ENCODE peak calls at places on chromosomes 7 and 10, in ten cellular contexts. G is GM12892, N is prostate gland, Z is GM23338, S is K562, R is SK-N-SH, E is breast epithelium, J is HCT116, X is upper lobe of left lung, B is suprapubic skin. L is an unnamed sample.

GRCh38 chr7:20777377-20778062 is 9.2 kb downstream of the SP8 start:
- DNase-seq in G (no peak), R (no peak), B (no peak), J (no peak), E (no peak), Z (peak; percentile 60), X (no peak), S (no peak), N (peak; percentile 43), L (no peak)

GRCh38 chr10:7486533-7486932 is 75.7 kb upstream of the SFMBT2 start:
- DNase-seq in S (peak; percentile 8), X (no peak), E (no peak), N (no peak), J (no peak), B (no peak), R (no peak), Z (no peak), G (no peak), L (no peak)

GRCh38 chr7:26403640-26404039 is 112.0 kb downstream of the SNX10 start:
- DNase-seq in B (no peak), J (no peak), X (no peak), S (no peak), E (no peak), R (no peak), N (no peak), G (no peak), Z (no peak), L (no peak)

GRCh38 chr10:18606051-18606730 is 45.2 kb downstream of the NSUN6 start:
- DNase-seq in B (no peak), G (no peak), S (no peak), E (no peak), N (no peak), J (no peak), R (no peak), Z (no peak), X (no peak), L (no peak)

GRCh38 chr7:132666786-132667185 is 90.5 kb upstream of the PLXNA4 start:
- DNase-seq in X (no peak), S (no peak), Z (no peak), R (no peak), N (no peak), G (no peak), J (no peak), B (no peak), E (no peak), L (no peak)

GRCh38 chr10:63798599-63799498 is 277.6 kb downstream of the REEP3 start:
- DNase-seq in X (no peak), G (no peak), N (peak; percentile 87), J (no peak), Z (peak; percentile 26), S (no peak), R (no peak), E (peak; percentile 89), B (peak; percentile 79), L (no peak)

GRCh38 chr10:19847321-19847720 is 31.1 kb downstream of the PLXDC2 start:
- DNase-seq in X (no peak), G (no peak), Z (peak; percentile 21), B (no peak), R (no peak), S (no peak), N (no peak), E (no peak), J (no peak), L (no peak)

GRCh38 chr10:86968994-86969355 is 693 bp downstream of the ADIRF start:
- DNase-seq in R (no peak), S (no peak), B (no peak), E (no peak), G (no peak), N (no peak), J (no peak), Z (no peak), X (no peak), L (no peak)

GRCh38 chr7:95794917-95795515 is 22.7 kb downstream of the DYNC1I1 start:
- DNase-seq in J (peak; percentile 43), E (no peak), Z (peak; percentile 81), G (no peak), X (no peak), S (peak; percentile 39), R (peak; percentile 26), B (no peak), N (no peak), L (no peak)

GRCh38 chr10:105063796-105064195 is 422.7 kb downstream of the SORCS3 start:
- DNase-seq in J (peak; percentile 2), G (peak; percentile 2), R (peak; percentile 52), N (no peak), X (no peak), E (no peak), S (peak; percentile 0), Z (peak; percentile 81), B (no peak), L (no peak)

GRCh38 chr7:66741706-66742053 is 1.1 kb downstream of the RABGEF1 start:
- DNase-seq in S (no peak), Z (no peak), G (no peak), X (no peak), J (no peak), R (no peak), N (no peak), B (no peak), E (no peak), L (no peak)

GRCh38 chr10:11595395-11595692 is 16.1 kb downstream of the USP6NL start:
- DNase-seq in G (no peak), Z (no peak), B (no peak), N (no peak), X (no peak), S (no peak), E (no peak), J (no peak), R (peak; percentile 12), L (no peak)

GRCh38 chr7:5636914-5637313 is 144.5 kb downstream of the RNF216 start:
- DNase-seq in R (peak; percentile 50), N (no peak), J (no peak), E (peak; percentile 59), Z (no peak), B (peak; percentile 90), G (no peak), S (peak; percentile 50), X (no peak), L (peak; percentile 39)
- TF ChIP-seq POLR2AphosphoS5 in R (no peak), N (no peak), J (no peak), E (no peak), Z (no peak), B (no peak), G (no peak), S (no peak), X (no peak), L (no peak)

GRCh38 chr7:53996856-53997255 is 545.3 kb upstream of the VSTM2A start:
- DNase-seq in R (no peak), X (no peak), J (no peak), G (no peak), B (no peak), S (no peak), E (no peak), Z (no peak), N (no peak), L (no peak)

GRCh38 chr7:53988376-53988775 is 553.8 kb upstream of the VSTM2A start:
- DNase-seq in J (no peak), S (no peak), N (no peak), R (no peak), B (no peak), X (no peak), G (no peak), Z (no peak), E (no peak), L (no peak)

GRCh38 chr7:53993205-53993604 is 549.0 kb upstream of the VSTM2A start:
- DNase-seq in B (no peak), X (no peak), S (no peak), N (no peak), R (no peak), G (no peak), E (no peak), J (no peak), Z (no peak), L (no peak)
- TF ChIP-seq POLR2AphosphoS5 in B (no peak), X (no peak), S (no peak), N (no peak), R (no peak), G (no peak), E (no peak), J (no peak), Z (no peak), L (no peak)

GRCh38 chr7:78218051-78218450 is 419.5 kb downstream of the PHTF2 start:
- DNase-seq in X (no peak), J (no peak), Z (no peak), R (no peak), G (no peak), E (no peak), S (no peak), B (no peak), N (no peak), L (no peak)
- TF ChIP-seq POLR2AphosphoS5 in X (no peak), J (no peak), Z (no peak), R (no peak), G (no peak), E (no peak), S (no peak), B (no peak), N (no peak), L (no peak)

GRCh38 chr10:29996842-29997123 is 62.6 kb downstream of the JCAD start:
- DNase-seq in N (no peak), B (no peak), G (no peak), E (no peak), S (no peak), J (no peak), R (no peak), X (no peak), Z (no peak), L (no peak)

GRCh38 chr10:30006410-30006809 is 53.0 kb downstream of the JCAD start:
- DNase-seq in G (no peak), B (no peak), Z (no peak), R (no peak), J (no peak), S (no peak), E (no peak), X (no peak), N (no peak), L (no peak)

GRCh38 chr10:30002438-30003266 is 56.7 kb downstream of the JCAD start:
- DNase-seq in N (peak; percentile 79), S (peak; percentile 56), E (peak; percentile 79), Z (peak; percentile 89), G (peak; percentile 38), R (peak; percentile 73), J (peak; percentile 66), X (no peak), B (peak; percentile 86), L (no peak)

GRCh38 chr10:29998142-29998808 is 61.1 kb downstream of the JCAD start:
- DNase-seq in N (peak; percentile 78), B (peak; percentile 79), G (peak; percentile 50), R (peak; percentile 71), E (peak; percentile 54), S (peak; percentile 83), X (no peak), J (peak; percentile 75), Z (peak; percentile 87), L (peak; percentile 45)

DNA sequence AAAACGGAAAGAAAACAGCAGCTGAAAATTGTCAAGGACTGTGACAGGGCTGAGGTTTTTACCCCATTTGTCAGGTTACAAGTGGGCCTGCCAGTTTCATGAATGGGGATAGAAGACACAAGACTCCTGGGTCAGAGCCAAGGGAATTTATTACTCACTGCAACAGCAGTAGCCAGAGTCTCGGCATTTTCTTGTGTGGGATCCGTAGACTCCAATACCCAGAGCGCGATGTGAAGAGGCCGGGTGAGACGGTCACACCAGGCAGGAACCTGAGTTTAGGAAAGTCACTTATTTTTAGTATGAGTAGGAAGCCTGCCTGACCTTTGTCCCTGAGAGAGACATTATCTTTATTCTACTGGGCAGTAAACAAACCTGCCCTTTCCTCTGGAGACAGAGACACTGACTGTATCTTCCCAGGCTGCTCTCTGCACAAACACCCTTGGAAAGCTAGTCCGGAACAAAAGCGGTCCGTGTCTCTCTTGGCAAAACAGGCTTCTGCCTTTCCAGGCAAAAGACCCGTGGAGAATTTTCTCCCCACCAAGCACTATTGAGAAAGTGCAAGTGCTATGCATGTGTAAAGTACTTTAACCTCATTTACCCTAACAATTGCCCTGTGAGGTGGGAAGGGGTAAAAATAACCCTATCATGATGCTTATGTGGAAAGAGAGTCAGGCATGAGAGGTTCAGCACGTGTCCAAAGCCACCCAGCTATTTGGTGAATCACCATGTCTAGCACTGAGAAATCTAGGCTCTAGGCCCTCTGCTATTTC is 58.4 kb downstream of the JCAD start:
- DNase-seq in Z (no peak), N (peak; percentile 19), B (peak; percentile 76), X (no peak), G (no peak), R (no peak), J (no peak), E (no peak), S (no peak), L (no peak)
- TF ChIP-seq POLR2AphosphoS5 in Z (no peak), N (peak; percentile 24), B (no peak), X (peak; percentile 51), G (no peak), R (peak; percentile 68), J (no peak), E (no peak), S (no peak), L (no peak)

L was measured in SK-N-MC.